ENCODE peak calls at places on chromosomes 1 and 21, in four cellular contexts. L is astrocyte of the spinal cord, H is HFF-Myc, I is pancreas. A is an unnamed sample.

GRCh38 chr1:51541313-51542050 is 22.4 kb upstream of the EPS15 start:
- DNase-seq in H (no peak), I (no peak), L (no peak), A (no peak)

GRCh38 chr1:20698195-20698910 is 19.5 kb downstream of the KIF17 start:
- DNase-seq in L (peak), I (no peak), H (peak), A (peak)

GRCh38 chr1:246733706-246734105 is 9.5 kb downstream of the SCCPDH start:
- DNase-seq in I (no peak), L (no peak), H (no peak), A (no peak)

GRCh38 chr21:18060402-18060801 is 184.2 kb upstream of the CHODL start:
- DNase-seq in I (no peak), H (no peak), L (no peak), A (no peak)

GRCh38 chr1:166489670-166490436 is 323.1 kb upstream of the FAM78B start:
- DNase-seq in L (no peak), H (no peak), I (no peak), A (no peak)

GRCh38 chr1:157073944-157074685 is 25.5 kb downstream of the ETV3L start:
- DNase-seq in H (peak), I (peak), L (peak), A (no peak)

GRCh38 chr1:92315766-92316413 is 17.0 kb downstream of the RPAP2 start:
- DNase-seq in H (no peak), I (no peak), L (no peak), A (no peak)

GRCh38 chr1:94806451-94806861 is 13.7 kb upstream of the SLC44A3 start:
- DNase-seq in H (peak), L (no peak), I (no peak), A (no peak)

GRCh38 chr1:68081775-68082283 is 31.4 kb upstream of the DIRAS3 start:
- DNase-seq in L (no peak), H (no peak), I (no peak), A (no peak)

GRCh38 chr1:172089768-172090510 is 248.6 kb downstream of the DNM3 start:
- DNase-seq in H (no peak), I (peak), L (peak), A (no peak)

DNA sequence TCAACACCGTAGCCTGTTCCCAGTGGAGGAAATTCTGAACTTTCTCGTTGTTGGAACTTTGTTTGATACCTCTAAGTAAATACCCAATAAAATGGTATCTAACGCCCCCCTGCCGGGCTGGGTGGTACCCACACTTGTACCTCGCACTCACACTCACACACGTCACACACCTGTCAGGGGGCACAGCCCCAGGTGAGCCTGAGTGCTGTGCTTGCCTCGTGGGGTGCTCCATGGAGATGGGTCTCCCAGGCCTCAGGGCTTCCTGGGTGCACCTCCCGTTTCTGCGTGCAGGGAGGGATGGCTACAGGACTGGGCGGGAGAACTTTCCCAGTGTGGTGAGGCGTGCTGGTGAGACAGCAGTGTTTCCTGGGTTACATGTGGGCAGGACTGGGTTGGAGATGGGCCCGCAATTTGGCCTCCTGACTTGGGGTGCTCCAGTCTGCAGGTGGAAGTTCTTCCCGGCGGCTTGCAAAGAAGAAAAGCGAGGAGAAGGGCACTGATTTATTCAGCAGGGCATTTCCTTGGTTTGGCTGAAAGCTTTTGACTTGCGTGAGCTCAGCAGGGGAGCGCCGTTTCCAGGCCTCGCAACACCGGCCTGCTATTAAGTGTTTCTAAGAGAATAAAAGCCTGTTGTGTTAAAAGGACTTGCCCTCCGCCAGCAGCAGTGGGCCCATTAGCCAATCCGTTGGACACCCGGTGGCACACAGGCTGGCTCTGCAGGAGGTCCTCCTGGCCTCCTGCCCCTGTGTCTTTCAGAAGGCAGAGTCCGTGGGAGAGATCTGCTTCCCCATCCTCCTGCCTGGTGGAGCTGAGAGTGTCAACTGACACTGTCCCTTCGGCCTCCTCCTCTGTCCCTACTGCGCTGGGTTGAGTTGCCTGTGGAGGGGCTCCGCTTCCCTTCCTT is 79.7 kb downstream of the KIF26B start:
- DNase-seq in H (no peak), I (no peak), L (peak), A (no peak)
- H3K4me3 ChIP-seq in H (no peak), I (no peak), L (no peak), A (no peak)

DNA sequence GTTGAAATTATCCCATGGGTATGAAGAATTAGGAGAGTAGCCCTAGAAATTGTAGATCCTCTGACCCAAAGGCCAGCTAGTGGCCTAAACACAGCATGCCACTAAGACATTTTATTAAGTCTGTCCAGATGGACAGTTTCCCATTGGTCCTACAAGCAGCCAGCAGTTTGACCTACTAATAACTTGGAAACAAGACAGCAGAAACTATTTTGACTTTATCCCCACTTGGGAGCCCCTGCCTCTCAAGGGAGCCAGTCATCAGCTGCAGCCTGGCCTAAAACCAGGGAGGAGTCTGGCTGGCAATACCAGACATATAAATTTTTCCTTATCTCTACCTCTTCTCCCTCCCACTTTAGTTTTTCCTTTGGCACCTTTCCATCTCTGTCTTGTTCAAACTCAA is 222.6 kb upstream of the KCTD3 start:
- DNase-seq in L (no peak), H (no peak), I (no peak), A (no peak)
- TF ChIP-seq CTCF in L (no peak), H (no peak), I (no peak), A (no peak)

GRCh38 chr21:45326169-45326833 is 38.6 kb upstream of the POFUT2 start:
- DNase-seq in H (peak), L (no peak), I (peak), A (no peak)

GRCh38 chr21:45328198-45329087 is 40.7 kb upstream of the POFUT2 start:
- DNase-seq in L (no peak), H (no peak), I (peak), A (no peak)

GRCh38 chr21:45327458-45328197 is 39.9 kb upstream of the POFUT2 start:
- DNase-seq in H (no peak), L (no peak), I (peak), A (no peak)

GRCh38 chr21:45325206-45326168 is 37.8 kb upstream of the POFUT2 start:
- DNase-seq in L (no peak), H (no peak), I (peak), A (no peak)

DNA sequence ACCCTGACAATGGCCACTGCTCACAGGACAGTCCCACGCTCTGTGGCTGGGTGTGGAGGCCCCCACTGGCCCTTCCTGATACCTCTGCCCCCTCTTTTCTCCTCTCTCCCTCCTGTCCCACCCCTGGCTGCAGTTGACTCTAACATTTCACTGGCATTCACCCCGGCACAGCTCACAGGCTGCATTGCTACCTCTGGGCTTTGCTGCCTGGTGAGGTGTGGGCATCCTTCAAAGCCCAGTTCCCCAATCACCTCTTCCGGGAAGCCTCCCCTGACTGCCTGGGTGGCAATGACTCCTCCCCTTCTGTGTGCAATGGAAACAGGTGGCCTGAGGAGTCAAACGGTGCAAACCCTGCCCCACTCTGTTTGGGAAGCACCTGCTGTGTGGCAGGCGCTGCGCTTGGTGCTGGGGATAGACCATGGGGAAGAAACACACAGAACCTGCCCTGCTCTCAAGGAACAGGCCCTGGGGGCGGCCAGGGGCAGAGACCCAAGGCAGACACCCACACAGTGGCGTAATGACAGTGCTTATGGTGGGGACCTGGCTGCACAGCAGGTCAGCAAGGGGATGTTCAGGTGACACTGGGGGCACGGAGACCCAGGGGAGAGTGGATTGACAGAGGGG is 39.3 kb upstream of the POFUT2 start:
- DNase-seq in L (no peak), H (no peak), I (peak), A (no peak)
- H3K4me3 ChIP-seq in L (no peak), H (no peak), I (no peak), A (no peak)

GRCh38 chr1:178055779-178056471 is 38.0 kb upstream of the RASAL2 start:
- DNase-seq in I (no peak), H (no peak), L (no peak), A (no peak)
- TF ChIP-seq CTCF in I (no peak), H (no peak), L (peak), A (no peak)

A was measured in BJ.